ENCODE peak calls at places on chromosomes 12 and 14, in five cellular contexts. K, R, D, L and I are unnamed samples.
A peak's percentile ranks its signal among the peaks of the same experiment; 100 is the strongest.

GRCh38 chr12:14955876-14956811 is 5.3 kb downstream of the ARHGDIB start:
- DNase-seq in K (no peak), R (no peak), D (peak; percentile 76), L (no peak), I (no peak)

GRCh38 chr12:100741084-100741711 is 53.4 kb upstream of the ANO4 start:
- DNase-seq in K (no peak), R (peak; percentile 10), D (no peak), L (peak; percentile 19), I (no peak)

GRCh38 chr12:119020377-119021360 is 39.3 kb downstream of the SRRM4 start:
- DNase-seq in K (peak; percentile 93), R (peak; percentile 36), D (no peak), L (peak; percentile 72), I (peak; percentile 54)

GRCh38 chr14:33589334-33589733 is 361.5 kb downstream of the EGLN3 start:
- DNase-seq in K (no peak), R (no peak), D (no peak), L (no peak), I (no peak)

GRCh38 chr14:36773558-36773957 is 111.9 kb downstream of the PAX9 start:
- DNase-seq in K (no peak), R (no peak), D (no peak), L (no peak), I (no peak)

GRCh38 chr12:10372534-10372931 is 17.3 kb downstream of the KLRK1 start:
- DNase-seq in K (no peak), R (no peak), D (no peak), L (no peak), I (no peak)

GRCh38 chr14:103434868-103435442 is 49.7 kb downstream of the MARK3 start:
- DNase-seq in K (no peak), R (no peak), D (no peak), L (no peak), I (no peak)

GRCh38 chr12:96810477-96810876 is 96.6 kb upstream of the NEDD1 start:
- DNase-seq in K (no peak), R (no peak), D (no peak), L (no peak), I (no peak)

GRCh38 chr14:24401810-24402702 is 3.3 kb downstream of the NYNRIN start:
- DNase-seq in K (no peak), R (no peak), D (no peak), L (no peak), I (no peak)

GRCh38 chr12:69196302-69197288 is 42.8 kb upstream of the CPSF6 start:
- DNase-seq in K (peak; percentile 18), R (peak; percentile 10), D (no peak), L (peak; percentile 34), I (no peak)

GRCh38 chr12:13790317-13790716 is 191.1 kb downstream of the GRIN2B start:
- DNase-seq in K (no peak), R (no peak), D (no peak), L (no peak), I (no peak)

GRCh38 chr12:27999521-27999920 is 27.0 kb upstream of the PTHLH start:
- DNase-seq in K (no peak), R (no peak), D (no peak), L (no peak), I (no peak)

GRCh38 chr14:65369560-65369959 is 43.0 kb upstream of the FUT8 start:
- DNase-seq in K (no peak), R (no peak), D (no peak), L (no peak), I (no peak)

GRCh38 chr14:68079941-68080697 is 260.5 kb downstream of the RAD51B start:
- DNase-seq in K (no peak), R (peak; percentile 62), D (no peak), L (no peak), I (no peak)

GRCh38 chr12:56271031-56271430 is 4.3 kb downstream of the COQ10A start:
- DNase-seq in K (no peak), R (no peak), D (no peak), L (peak; percentile 58), I (no peak)

GRCh38 chr12:64207453-64207852 is 14.6 kb downstream of the KICS2 start:
- DNase-seq in K (no peak), R (peak; percentile 17), D (no peak), L (no peak), I (no peak)

GRCh38 chr14:32004300-32004699 is 72.8 kb upstream of the ARHGAP5 start:
- DNase-seq in K (no peak), R (peak; percentile 41), D (no peak), L (no peak), I (no peak)

GRCh38 chr12:126874427-126875026 is 1392.4 kb upstream of the TMEM132C start:
- DNase-seq in K (peak; percentile 34), R (peak; percentile 15), D (peak; percentile 1), L (peak; percentile 87), I (peak; percentile 89)

GRCh38 chr12:6962285-6963015 is 8.0 kb downstream of the PHB2 start:
- DNase-seq in K (no peak), R (no peak), D (no peak), L (no peak), I (peak; percentile 82)

GRCh38 chr12:122137681-122138080 is 36.3 kb downstream of the IL31 start:
- DNase-seq in K (peak; percentile 82), R (no peak), D (no peak), L (peak; percentile 30), I (no peak)

GRCh38 chr14:88470542-88471440 is 84.0 kb downstream of the PTPN21 start:
- DNase-seq in K (no peak), R (no peak), D (no peak), L (no peak), I (no peak)

GRCh38 chr14:103594265-103594664 is 31.5 kb downstream of the COA8 start:
- DNase-seq in K (peak; percentile 24), R (peak; percentile 70), D (no peak), L (no peak), I (no peak)

GRCh38 chr14:95305145-95305544 is 14.6 kb downstream of the CLMN start:
- DNase-seq in K (no peak), R (no peak), D (no peak), L (no peak), I (no peak)

DNA sequence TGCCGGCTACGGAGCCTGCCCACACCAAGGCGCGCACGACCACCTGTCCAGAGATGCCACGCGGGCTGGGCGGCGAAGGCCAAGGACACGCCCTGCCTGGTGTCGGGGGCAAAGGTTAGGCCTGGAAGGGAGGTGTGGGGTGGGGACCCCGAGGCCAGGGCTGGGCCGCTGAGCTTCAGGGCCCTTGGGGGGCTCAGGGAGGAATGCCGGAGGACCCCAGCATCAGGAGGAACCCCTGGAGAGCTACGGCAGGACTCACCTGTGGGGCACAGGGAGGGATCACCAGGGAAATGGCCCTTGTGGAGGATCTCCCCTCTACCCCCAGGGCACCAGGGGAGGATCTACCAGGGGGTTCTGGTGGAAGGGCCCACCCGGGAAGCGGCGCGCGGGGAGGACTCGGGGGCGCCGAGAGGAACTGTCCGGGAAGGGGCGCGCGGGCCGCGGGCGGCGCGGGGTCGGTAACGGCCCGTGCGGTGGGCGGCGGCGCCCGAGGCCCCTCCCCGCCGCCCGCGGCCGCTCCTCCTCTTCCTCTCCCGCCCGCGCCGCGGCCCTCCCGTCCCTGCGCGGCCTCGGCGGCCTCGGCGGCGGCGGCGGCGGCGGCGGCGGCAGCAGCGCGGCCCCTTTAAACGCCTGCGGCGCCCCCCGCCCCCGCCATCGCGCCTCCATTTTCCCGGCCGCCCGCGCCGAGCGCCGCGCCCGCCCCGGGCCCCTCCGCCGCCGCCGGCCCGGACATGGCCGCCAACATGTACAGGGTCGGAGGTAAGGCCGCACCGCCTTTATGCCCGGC is at the start of gene MTA1:
- DNase-seq in K (no peak), R (peak; percentile 35), D (no peak), L (peak; percentile 66), I (no peak)
- TF ChIP-seq CREB1 in K (no peak), R (no peak), D (no peak), L (no peak), I (no peak)

DNA sequence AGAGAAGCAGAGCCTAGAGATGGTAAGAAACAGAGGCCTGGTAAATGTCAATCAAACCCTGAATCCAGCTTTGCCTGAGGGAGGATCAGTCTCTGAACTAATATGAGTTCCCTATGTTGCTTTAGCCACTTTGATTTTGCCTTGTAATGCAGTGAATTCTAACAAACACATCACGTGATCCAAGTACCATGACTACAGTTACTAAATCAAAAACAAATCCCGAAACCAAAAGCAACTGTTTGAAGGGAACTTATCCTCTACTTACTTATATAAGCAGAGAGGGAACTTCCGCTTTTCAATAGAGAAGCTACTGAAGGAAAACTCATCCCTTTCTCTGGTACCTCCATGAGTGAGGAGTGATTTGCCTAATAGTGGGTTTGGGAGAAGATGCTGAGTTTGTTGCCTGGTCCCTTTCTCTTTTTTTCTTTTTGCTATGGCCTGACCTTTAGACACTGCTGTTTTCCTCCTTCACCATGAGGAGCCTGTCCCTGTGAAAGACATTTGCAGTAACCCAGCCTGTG is 7.7 kb upstream of the PPTC7 start:
- DNase-seq in K (no peak), R (peak; percentile 70), D (peak; percentile 79), L (no peak), I (no peak)
- TF ChIP-seq ATF2 in K (no peak), R (no peak), D (no peak), L (no peak), I (no peak)

GRCh38 chr14:91158091-91158790 is 44.4 kb downstream of the DGLUCY start:
- DNase-seq in K (no peak), R (no peak), D (no peak), L (no peak), I (no peak)

GRCh38 chr14:91163316-91163715 is 49.4 kb downstream of the DGLUCY start:
- DNase-seq in K (no peak), R (no peak), D (no peak), L (no peak), I (no peak)

GRCh38 chr14:91159906-91160305 is 46.0 kb downstream of the DGLUCY start:
- DNase-seq in K (no peak), R (no peak), D (no peak), L (no peak), I (no peak)

GRCh38 chr14:91155626-91156089 is 41.8 kb downstream of the DGLUCY start:
- DNase-seq in K (peak; percentile 22), R (no peak), D (no peak), L (no peak), I (no peak)

GRCh38 chr14:91159182-91159581 is 45.3 kb downstream of the DGLUCY start:
- DNase-seq in K (no peak), R (no peak), D (no peak), L (no peak), I (no peak)
- TF ChIP-seq CREB1 in K (no peak), R (no peak), D (no peak), L (no peak), I (no peak)

GRCh38 chr12:98371419-98371818 is 144.0 kb upstream of the TMPO start:
- DNase-seq in K (no peak), R (no peak), D (no peak), L (peak; percentile 16), I (no peak)
- TF ChIP-seq ATF2 in K (no peak), R (no peak), D (no peak), L (no peak), I (no peak)

GRCh38 chr12:132560421-132560830 is 50.0 kb downstream of the LRCOL1 start:
- DNase-seq in K (peak; percentile 49), R (no peak), D (no peak), L (peak; percentile 60), I (peak; percentile 72)
- TF ChIP-seq CREB1 in K (no peak), R (no peak), D (no peak), L (no peak), I (no peak)

GRCh38 chr14:86540636-86541247 is 1010.8 kb downstream of the FLRT2 start:
- DNase-seq in K (no peak), R (no peak), D (no peak), L (no peak), I (no peak)
- TF ChIP-seq ATF2 in K (no peak), R (no peak), D (no peak), L (no peak), I (no peak)